ENCODE peak calls at places on chromosomes 5 and 9, in four cellular contexts. O is GM10248, Z is dorsolateral prefrontal cortex, T is heart right ventricle. Y is an unnamed sample.

GRCh38 chr9:137445275-137445807 is 4.2 kb upstream of the ENTPD8 start:
- DNase-seq in O (peak; percentile 87), Z (peak; percentile 77), T (peak; percentile 77), Y (peak; percentile 84)

GRCh38 chr5:106397700-106398099 is 1273.0 kb downstream of the EFNA5 start:
- DNase-seq in O (no peak), Z (no peak), T (no peak), Y (no peak)

GRCh38 chr5:53478411-53479044 is 1.9 kb upstream of the FST start:
- DNase-seq in O (peak; percentile 29), Z (no peak), T (peak; percentile 20), Y (peak; percentile 36)

GRCh38 chr9:75265525-75265972 is 177.2 kb downstream of the OSTF1 start:
- DNase-seq in O (peak; percentile 41), Z (no peak), T (no peak), Y (peak; percentile 52)

GRCh38 chr9:129446828-129447550 is 173.9 kb downstream of the C9orf50 start:
- DNase-seq in O (no peak), Z (peak; percentile 79), T (no peak), Y (no peak)

GRCh38 chr5:169099801-169100734 is 200.9 kb downstream of the SLIT3 start:
- DNase-seq in O (no peak), Z (no peak), T (no peak), Y (no peak)

GRCh38 chr5:147448766-147449165 is 61.1 kb downstream of the DPYSL3 start:
- DNase-seq in O (no peak), Z (no peak), T (no peak), Y (no peak)

GRCh38 chr5:133410335-133410828 is 202.0 kb downstream of the FSTL4 start:
- DNase-seq in O (no peak), Z (no peak), T (no peak), Y (no peak)

GRCh38 chr5:126031989-126032716 is 391.1 kb upstream of the GRAMD2B start:
- DNase-seq in O (no peak), Z (no peak), T (peak; percentile 57), Y (no peak)

GRCh38 chr5:68171101-68171558 is 44.4 kb upstream of the PIK3R1 start:
- DNase-seq in O (no peak), Z (peak; percentile 74), T (peak; percentile 44), Y (no peak)

GRCh38 chr9:99249619-99250018 is 27.5 kb downstream of the SEC61B start:
- DNase-seq in O (no peak), Z (no peak), T (no peak), Y (no peak)

GRCh38 chr5:103364074-103364473 is 105.5 kb downstream of the MACIR start:
- DNase-seq in O (no peak), Z (no peak), T (no peak), Y (no peak)

GRCh38 chr5:14821721-14822120 is 49.9 kb downstream of the ANKH start:
- DNase-seq in O (no peak), Z (no peak), T (no peak), Y (no peak)

GRCh38 chr9:35313460-35313859 is 151.7 kb downstream of the UNC13B start:
- DNase-seq in O (no peak), Z (no peak), T (no peak), Y (no peak)

GRCh38 chr5:16519435-16519834 is 53.8 kb upstream of the ZNF622 start:
- DNase-seq in O (no peak), Z (no peak), T (no peak), Y (no peak)

GRCh38 chr5:33657804-33658435 is 217.2 kb downstream of the TARS1 start:
- DNase-seq in O (no peak), Z (no peak), T (no peak), Y (no peak)
- TF ChIP-seq CTCF in O (no peak), Z (no peak), T (no peak), Y (no peak)

GRCh38 chr5:66793049-66793448 is 196.9 kb downstream of the MAST4 start:
- DNase-seq in O (no peak), Z (no peak), T (no peak), Y (no peak)

GRCh38 chr5:66796306-66797292 is 200.4 kb downstream of the MAST4 start:
- DNase-seq in O (no peak), Z (no peak), T (no peak), Y (no peak)
- TF ChIP-seq CTCF in O (no peak), Z (peak; percentile 30), T (no peak), Y (no peak)

GRCh38 chr5:139658501-139658927 is 10.4 kb downstream of the CXXC5 start:
- DNase-seq in O (no peak), Z (no peak), T (no peak), Y (no peak)
- TF ChIP-seq CTCF in O (no peak), Z (no peak), T (no peak), Y (no peak)

GRCh38 chr5:31854625-31855526 is 215.9 kb downstream of the PDZD2 start:
- DNase-seq in O (peak; percentile 25), Z (peak; percentile 57), T (peak; percentile 60), Y (peak; percentile 62)
- TF ChIP-seq CTCF in O (no peak), Z (peak; percentile 53), T (no peak), Y (no peak)

DNA sequence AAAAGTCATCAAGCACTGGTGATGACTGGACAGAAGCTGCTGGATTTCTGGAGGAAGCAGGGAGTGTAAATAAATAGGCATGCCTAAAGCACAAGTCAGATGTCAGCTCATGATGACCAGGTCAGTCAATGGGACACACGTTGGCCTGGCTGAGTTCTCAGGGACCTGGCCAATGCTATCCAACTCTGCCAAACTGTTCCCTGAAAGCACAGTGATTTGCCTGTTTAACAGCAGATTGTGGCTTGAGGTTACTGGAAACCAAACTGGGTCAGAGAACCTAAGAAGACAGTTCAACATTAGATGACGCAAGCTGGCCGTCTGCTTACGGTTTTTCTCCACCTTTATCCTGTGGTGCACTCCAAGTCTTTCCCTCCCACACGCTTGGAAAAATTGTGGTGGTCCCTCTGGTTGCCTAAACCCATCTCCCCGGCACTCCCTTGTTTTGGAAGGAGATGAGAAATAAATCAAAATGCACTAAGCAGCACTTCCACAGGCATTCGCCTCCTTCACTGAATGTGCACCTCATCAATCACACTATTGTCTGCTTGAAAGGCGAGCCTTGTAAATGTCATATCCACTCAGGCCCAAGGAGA is 199.4 kb downstream of the GAPVD1 start:
- DNase-seq in O (no peak), Z (no peak), T (no peak), Y (no peak)
- TF ChIP-seq CTCF in O (no peak), Z (no peak), T (no peak), Y (no peak)

DNA sequence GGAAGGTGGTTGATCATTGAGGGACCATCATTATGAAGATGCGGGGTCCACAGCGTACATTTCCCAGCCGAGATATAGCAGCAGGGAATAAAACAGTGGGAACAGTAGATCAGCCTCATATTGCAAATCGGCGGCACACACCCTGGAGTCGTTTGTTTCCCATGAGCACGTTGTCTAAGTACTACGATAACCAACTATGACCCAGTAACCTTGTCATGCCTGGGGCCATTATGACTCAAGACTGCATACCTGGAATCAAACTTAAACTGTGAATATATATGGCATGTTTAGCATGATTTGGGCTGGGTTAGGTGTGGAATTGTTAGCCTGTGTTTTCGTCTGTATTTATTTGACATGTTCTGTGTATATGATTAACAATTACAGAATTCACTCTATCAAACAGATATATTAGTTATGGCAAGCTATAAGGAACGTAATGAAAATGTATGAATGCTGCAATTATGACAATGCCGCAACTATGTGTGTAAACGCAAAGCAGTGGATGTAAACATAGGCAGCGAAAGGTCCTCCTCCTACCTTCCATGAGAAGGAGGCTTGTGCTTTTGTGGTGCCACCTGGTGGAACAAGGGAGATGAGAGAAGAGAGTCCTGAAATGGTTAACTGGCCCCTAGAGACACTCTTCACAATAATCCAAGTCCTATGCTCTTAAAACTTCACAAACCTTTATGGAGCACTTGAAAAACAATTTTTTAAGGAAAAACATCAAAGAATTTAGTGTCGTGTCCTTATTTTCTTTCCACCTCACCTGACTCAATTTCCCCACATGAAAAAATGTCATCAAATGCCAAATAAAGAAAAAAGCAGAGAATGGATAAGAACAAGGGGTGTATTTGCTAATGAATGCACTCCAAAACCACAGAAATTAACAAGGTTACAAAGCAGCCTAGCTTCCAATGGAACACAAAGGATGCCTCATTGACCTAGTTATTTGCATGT is 47.1 kb downstream of the SEMA5A start:
- DNase-seq in O (no peak), Z (no peak), T (no peak), Y (peak; percentile 41)
- TF ChIP-seq CTCF in O (peak; percentile 35), Z (peak; percentile 10), T (no peak), Y (peak; percentile 43)